ENCODE peak calls at places on chromosomes 7 and 10, in seven cellular contexts. One of them, this sample, is unnamed.

GRCh38 chr7:55172161-55172560 is 153.3 kb downstream of the EGFR start:
- DNase-seq in fibroblast of lung: no peak
- DNase-seq in pancreas: no peak
- DNase-seq in colonic mucosa: no peak
- DNase-seq in GM23248: no peak
- DNase-seq in HepG2: no peak
- DNase-seq in left ventricle myocardium inferior: no peak
- DNase-seq in this sample: no peak

GRCh38 chr7:153413540-153414287 is 638.5 kb upstream of the DPP6 start:
- DNase-seq in fibroblast of lung: no peak
- DNase-seq in pancreas: no peak
- DNase-seq in colonic mucosa: no peak
- DNase-seq in GM23248: no peak
- DNase-seq in HepG2: no peak
- DNase-seq in left ventricle myocardium inferior: no peak
- DNase-seq in this sample: no peak

GRCh38 chr7:76037310-76037709 is 10.5 kb downstream of the STYXL1 start:
- DNase-seq in fibroblast of lung: peak
- DNase-seq in pancreas: no peak
- DNase-seq in colonic mucosa: peak
- DNase-seq in GM23248: peak
- DNase-seq in HepG2: no peak
- DNase-seq in left ventricle myocardium inferior: no peak
- DNase-seq in this sample: no peak

GRCh38 chr7:37320140-37320839 is 128.4 kb downstream of the ELMO1 start:
- DNase-seq in fibroblast of lung: peak
- DNase-seq in pancreas: no peak
- DNase-seq in colonic mucosa: no peak
- DNase-seq in GM23248: no peak
- DNase-seq in HepG2: peak
- DNase-seq in left ventricle myocardium inferior: no peak
- DNase-seq in this sample: peak

GRCh38 chr7:143518941-143519340 is 41.3 kb downstream of the TAS2R41 start:
- DNase-seq in fibroblast of lung: no peak
- DNase-seq in pancreas: no peak
- DNase-seq in colonic mucosa: no peak
- DNase-seq in GM23248: no peak
- DNase-seq in HepG2: no peak
- DNase-seq in left ventricle myocardium inferior: no peak
- DNase-seq in this sample: no peak

GRCh38 chr10:94850766-94851165 is 87.7 kb upstream of the CYP2C9 start:
- DNase-seq in fibroblast of lung: no peak
- DNase-seq in pancreas: no peak
- DNase-seq in colonic mucosa: no peak
- DNase-seq in GM23248: no peak
- DNase-seq in HepG2: no peak
- DNase-seq in left ventricle myocardium inferior: no peak
- DNase-seq in this sample: no peak

GRCh38 chr7:36939816-36940215 is 215.5 kb upstream of the AOAH start:
- DNase-seq in fibroblast of lung: no peak
- DNase-seq in pancreas: no peak
- DNase-seq in colonic mucosa: no peak
- DNase-seq in GM23248: no peak
- DNase-seq in HepG2: no peak
- DNase-seq in left ventricle myocardium inferior: no peak
- DNase-seq in this sample: no peak

GRCh38 chr10:60975716-60976115 is 31.7 kb upstream of the RHOBTB1 start:
- DNase-seq in fibroblast of lung: peak
- DNase-seq in pancreas: no peak
- DNase-seq in colonic mucosa: no peak
- DNase-seq in GM23248: no peak
- DNase-seq in HepG2: no peak
- DNase-seq in left ventricle myocardium inferior: no peak
- DNase-seq in this sample: no peak

GRCh38 chr7:47500103-47500563 is 81.8 kb downstream of the TNS3 start:
- DNase-seq in fibroblast of lung: no peak
- DNase-seq in pancreas: peak
- DNase-seq in colonic mucosa: peak
- DNase-seq in GM23248: no peak
- DNase-seq in HepG2: peak
- DNase-seq in left ventricle myocardium inferior: no peak
- DNase-seq in this sample: no peak

GRCh38 chr7:47497367-47498096 is 84.4 kb downstream of the TNS3 start:
- DNase-seq in fibroblast of lung: peak
- DNase-seq in pancreas: no peak
- DNase-seq in colonic mucosa: no peak
- DNase-seq in GM23248: peak
- DNase-seq in HepG2: no peak
- DNase-seq in left ventricle myocardium inferior: no peak
- DNase-seq in this sample: no peak

GRCh38 chr7:47496666-47497065 is 85.2 kb downstream of the TNS3 start:
- DNase-seq in fibroblast of lung: no peak
- DNase-seq in pancreas: no peak
- DNase-seq in colonic mucosa: no peak
- DNase-seq in GM23248: no peak
- DNase-seq in HepG2: no peak
- DNase-seq in left ventricle myocardium inferior: no peak
- DNase-seq in this sample: no peak

GRCh38 chr7:47496064-47496665 is 85.7 kb downstream of the TNS3 start:
- DNase-seq in fibroblast of lung: no peak
- DNase-seq in pancreas: no peak
- DNase-seq in colonic mucosa: no peak
- DNase-seq in GM23248: no peak
- DNase-seq in HepG2: no peak
- DNase-seq in left ventricle myocardium inferior: no peak
- DNase-seq in this sample: no peak

DNA sequence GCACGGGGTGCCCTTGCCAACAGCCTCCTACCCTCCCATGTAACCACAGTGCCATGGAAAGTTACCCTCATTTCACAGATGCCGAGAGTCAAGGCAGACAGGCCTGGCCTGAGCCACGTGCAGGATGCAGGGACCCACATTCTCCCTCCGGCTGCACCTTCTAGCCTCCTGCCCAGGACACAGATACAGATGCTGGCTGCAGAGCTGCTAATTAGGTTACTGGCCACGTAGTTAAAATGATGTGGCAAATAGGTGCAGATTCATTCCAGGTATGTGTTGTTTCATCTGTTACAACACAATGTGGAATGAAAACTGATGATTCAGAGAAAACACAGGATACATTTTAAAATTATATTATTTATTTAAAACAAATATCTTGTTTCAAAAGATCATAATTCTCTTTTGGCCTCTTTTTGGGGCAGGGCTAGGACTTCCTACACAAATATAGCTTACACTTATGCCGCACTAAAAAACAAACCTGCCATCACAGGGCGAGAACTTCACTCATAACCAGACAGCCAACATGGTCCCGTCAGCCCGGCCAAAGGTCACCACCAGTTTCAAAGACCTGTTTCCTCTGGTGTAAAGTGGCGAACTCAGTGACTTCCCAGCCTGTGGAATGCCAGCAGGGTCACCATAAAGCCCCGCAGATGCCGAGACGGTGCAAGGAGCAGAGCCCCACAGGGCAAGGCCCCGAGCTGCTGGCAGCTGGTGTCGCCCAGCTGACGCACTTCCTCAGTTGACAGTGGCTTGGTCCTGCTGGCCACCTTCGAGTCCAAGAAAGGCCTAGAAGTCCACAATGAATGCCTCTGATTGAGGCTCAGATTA is 83.5 kb downstream of the TNS3 start:
- DNase-seq in fibroblast of lung: no peak
- DNase-seq in pancreas: no peak
- DNase-seq in colonic mucosa: peak
- DNase-seq in GM23248: no peak
- DNase-seq in HepG2: peak
- DNase-seq in left ventricle myocardium inferior: no peak
- DNase-seq in this sample: no peak
- H3K27ac ChIP-seq in fibroblast of lung: no peak
- H3K27ac ChIP-seq in pancreas: peak
- H3K27ac ChIP-seq in colonic mucosa: peak
- H3K27ac ChIP-seq in GM23248: no peak
- H3K27ac ChIP-seq in HepG2: peak
- H3K27ac ChIP-seq in left ventricle myocardium inferior: no peak
- H3K27ac ChIP-seq in this sample: no peak

GRCh38 chr10:87761892-87762291 is 56.1 kb downstream of the ATAD1 start:
- DNase-seq in fibroblast of lung: peak
- DNase-seq in pancreas: no peak
- DNase-seq in colonic mucosa: no peak
- DNase-seq in GM23248: peak
- DNase-seq in HepG2: peak
- DNase-seq in left ventricle myocardium inferior: no peak
- DNase-seq in this sample: no peak

GRCh38 chr10:87763086-87763861 is 54.8 kb downstream of the ATAD1 start:
- DNase-seq in fibroblast of lung: no peak
- DNase-seq in pancreas: no peak
- DNase-seq in colonic mucosa: no peak
- DNase-seq in GM23248: no peak
- DNase-seq in HepG2: peak
- DNase-seq in left ventricle myocardium inferior: no peak
- DNase-seq in this sample: no peak

GRCh38 chr10:87761153-87761552 is 56.9 kb downstream of the ATAD1 start:
- DNase-seq in fibroblast of lung: no peak
- DNase-seq in pancreas: no peak
- DNase-seq in colonic mucosa: no peak
- DNase-seq in GM23248: no peak
- DNase-seq in HepG2: no peak
- DNase-seq in left ventricle myocardium inferior: no peak
- DNase-seq in this sample: no peak

GRCh38 chr10:87757685-87758084 is 60.3 kb downstream of the ATAD1 start:
- DNase-seq in fibroblast of lung: no peak
- DNase-seq in pancreas: no peak
- DNase-seq in colonic mucosa: no peak
- DNase-seq in GM23248: no peak
- DNase-seq in HepG2: no peak
- DNase-seq in left ventricle myocardium inferior: no peak
- DNase-seq in this sample: no peak

DNA sequence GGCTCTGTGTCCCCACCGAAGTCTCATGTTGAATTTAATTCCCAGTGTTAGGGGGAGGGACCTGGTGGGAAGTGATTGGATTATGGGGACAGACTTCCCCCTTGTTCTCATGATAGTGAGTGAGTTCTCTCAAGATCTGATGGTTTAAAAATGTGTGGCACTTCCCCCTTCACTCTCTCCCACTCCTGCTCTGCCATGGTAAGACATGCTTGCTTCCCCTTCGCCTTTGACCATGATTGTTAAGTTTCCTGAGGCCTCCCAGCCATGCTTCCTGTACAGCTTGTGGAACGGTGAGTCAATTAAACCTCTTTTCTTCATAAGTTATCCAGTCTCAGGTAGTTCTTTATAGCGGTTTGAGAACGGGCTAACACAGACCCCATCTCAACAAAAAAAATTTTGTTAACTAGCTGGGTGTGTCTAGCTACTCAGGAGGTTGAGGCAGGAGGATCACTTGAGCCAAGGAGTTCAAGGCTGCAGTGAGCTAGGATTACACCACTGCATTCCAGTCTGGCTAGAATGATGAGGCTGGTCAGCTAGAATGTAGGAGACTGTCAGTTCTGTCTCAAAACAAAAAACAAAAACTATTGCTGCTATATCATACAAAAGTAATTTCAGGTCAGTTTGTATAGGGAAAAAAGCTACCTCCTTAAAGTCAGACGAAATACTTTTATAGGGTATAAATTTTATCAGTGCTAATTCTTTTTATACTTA is 57.7 kb downstream of the ATAD1 start:
- DNase-seq in fibroblast of lung: no peak
- DNase-seq in pancreas: no peak
- DNase-seq in colonic mucosa: no peak
- DNase-seq in GM23248: no peak
- DNase-seq in HepG2: no peak
- DNase-seq in left ventricle myocardium inferior: no peak
- DNase-seq in this sample: no peak
- H3K27ac ChIP-seq in fibroblast of lung: no peak
- H3K27ac ChIP-seq in pancreas: no peak
- H3K27ac ChIP-seq in colonic mucosa: no peak
- H3K27ac ChIP-seq in GM23248: no peak
- H3K27ac ChIP-seq in HepG2: no peak
- H3K27ac ChIP-seq in left ventricle myocardium inferior: no peak
- H3K27ac ChIP-seq in this sample: no peak

GRCh38 chr7:131518626-131519025 is 37.8 kb downstream of the PODXL start:
- DNase-seq in fibroblast of lung: no peak
- DNase-seq in pancreas: no peak
- DNase-seq in colonic mucosa: no peak
- DNase-seq in GM23248: no peak
- DNase-seq in HepG2: no peak
- DNase-seq in left ventricle myocardium inferior: no peak
- DNase-seq in this sample: no peak

GRCh38 chr7:131522325-131522920 is 34.0 kb downstream of the PODXL start:
- DNase-seq in fibroblast of lung: no peak
- DNase-seq in pancreas: no peak
- DNase-seq in colonic mucosa: no peak
- DNase-seq in GM23248: no peak
- DNase-seq in HepG2: no peak
- DNase-seq in left ventricle myocardium inferior: no peak
- DNase-seq in this sample: no peak

GRCh38 chr7:131524116-131524515 is 32.3 kb downstream of the PODXL start:
- DNase-seq in fibroblast of lung: no peak
- DNase-seq in pancreas: no peak
- DNase-seq in colonic mucosa: no peak
- DNase-seq in GM23248: no peak
- DNase-seq in HepG2: no peak
- DNase-seq in left ventricle myocardium inferior: no peak
- DNase-seq in this sample: no peak

GRCh38 chr7:131524699-131525098 is 31.7 kb downstream of the PODXL start:
- DNase-seq in fibroblast of lung: no peak
- DNase-seq in pancreas: no peak
- DNase-seq in colonic mucosa: no peak
- DNase-seq in GM23248: no peak
- DNase-seq in HepG2: no peak
- DNase-seq in left ventricle myocardium inferior: no peak
- DNase-seq in this sample: no peak

GRCh38 chr7:131521651-131522163 is 34.7 kb downstream of the PODXL start:
- DNase-seq in fibroblast of lung: no peak
- DNase-seq in pancreas: peak
- DNase-seq in colonic mucosa: peak
- DNase-seq in GM23248: peak
- DNase-seq in HepG2: no peak
- DNase-seq in left ventricle myocardium inferior: no peak
- DNase-seq in this sample: no peak
- H3K27ac ChIP-seq in fibroblast of lung: no peak
- H3K27ac ChIP-seq in pancreas: peak
- H3K27ac ChIP-seq in colonic mucosa: peak
- H3K27ac ChIP-seq in GM23248: no peak
- H3K27ac ChIP-seq in HepG2: no peak
- H3K27ac ChIP-seq in left ventricle myocardium inferior: peak
- H3K27ac ChIP-seq in this sample: no peak

GRCh38 chr10:23403278-23403677 is 35.6 kb upstream of the OTUD1 start:
- DNase-seq in fibroblast of lung: no peak
- DNase-seq in pancreas: no peak
- DNase-seq in colonic mucosa: no peak
- DNase-seq in GM23248: no peak
- DNase-seq in HepG2: no peak
- DNase-seq in left ventricle myocardium inferior: no peak
- DNase-seq in this sample: no peak

GRCh38 chr10:23405540-23405939 is 33.3 kb upstream of the OTUD1 start:
- DNase-seq in fibroblast of lung: peak
- DNase-seq in pancreas: no peak
- DNase-seq in colonic mucosa: no peak
- DNase-seq in GM23248: no peak
- DNase-seq in HepG2: peak
- DNase-seq in left ventricle myocardium inferior: no peak
- DNase-seq in this sample: no peak

GRCh38 chr10:23403719-23404118 is 35.2 kb upstream of the OTUD1 start:
- DNase-seq in fibroblast of lung: no peak
- DNase-seq in pancreas: no peak
- DNase-seq in colonic mucosa: no peak
- DNase-seq in GM23248: no peak
- DNase-seq in HepG2: no peak
- DNase-seq in left ventricle myocardium inferior: no peak
- DNase-seq in this sample: no peak

GRCh38 chr10:23404461-23404980 is 34.4 kb upstream of the OTUD1 start:
- DNase-seq in fibroblast of lung: no peak
- DNase-seq in pancreas: no peak
- DNase-seq in colonic mucosa: no peak
- DNase-seq in GM23248: peak
- DNase-seq in HepG2: no peak
- DNase-seq in left ventricle myocardium inferior: no peak
- DNase-seq in this sample: no peak

GRCh38 chr10:23402856-23403255 is 36.0 kb upstream of the OTUD1 start:
- DNase-seq in fibroblast of lung: no peak
- DNase-seq in pancreas: no peak
- DNase-seq in colonic mucosa: no peak
- DNase-seq in GM23248: no peak
- DNase-seq in HepG2: no peak
- DNase-seq in left ventricle myocardium inferior: no peak
- DNase-seq in this sample: no peak
- H3K27ac ChIP-seq in fibroblast of lung: no peak
- H3K27ac ChIP-seq in pancreas: no peak
- H3K27ac ChIP-seq in colonic mucosa: no peak
- H3K27ac ChIP-seq in GM23248: no peak
- H3K27ac ChIP-seq in HepG2: no peak
- H3K27ac ChIP-seq in left ventricle myocardium inferior: peak
- H3K27ac ChIP-seq in this sample: no peak